ENCODE peak calls at places on chromosomes 3 and 15, in ten cellular contexts. G is ovary, T is SJSA1, K is GM12878, Z is neuronal stem cell, I is stomach, F is RWPE2, Y is SK-N-SH, H is uterus, N is pancreas. B is an unnamed sample.

GRCh38 chr3:189813652-189814245 is 182.6 kb downstream of the TP63 start:
- DNase-seq in K (no peak), I (no peak), Y (no peak), H (no peak), G (no peak), T (no peak), N (no peak), Z (no peak), F (no peak), B (peak; percentile 39)

GRCh38 chr3:134627831-134628230 is 23.0 kb downstream of the KY start:
- DNase-seq in Y (no peak), Z (no peak), T (no peak), G (no peak), K (no peak), N (no peak), I (peak; percentile 27), H (no peak), F (no peak), B (no peak)

GRCh38 chr3:153215971-153216370 is 53.9 kb downstream of the RAP2B start:
- DNase-seq in T (no peak), K (no peak), F (no peak), Y (no peak), N (no peak), I (no peak), Z (no peak), G (no peak), H (no peak), B (no peak)

GRCh38 chr3:46849686-46850467 is 13.4 kb downstream of the MYL3 start:
- DNase-seq in T (no peak), Y (no peak), I (peak; percentile 17), Z (no peak), F (no peak), G (no peak), H (no peak), K (no peak), N (peak; percentile 4), B (no peak)

GRCh38 chr3:632571-633170 is 436.1 kb downstream of the CHL1 start:
- DNase-seq in Z (peak; percentile 77), K (no peak), N (peak; percentile 57), H (peak; percentile 39), Y (peak; percentile 26), I (peak; percentile 37), T (no peak), G (no peak), F (no peak), B (peak; percentile 12)

GRCh38 chr3:174330303-174330702 is 528.8 kb upstream of the NAALADL2 start:
- DNase-seq in G (no peak), Z (no peak), I (no peak), Y (no peak), F (no peak), H (no peak), N (no peak), K (no peak), T (peak; percentile 56), B (no peak)

GRCh38 chr15:53843869-53844569 is 84.6 kb upstream of the WDR72 start:
- DNase-seq in T (no peak), F (no peak), H (no peak), K (no peak), Y (no peak), I (no peak), Z (no peak), G (no peak), N (no peak), B (no peak)

GRCh38 chr3:98980915-98981596 is 79.6 kb upstream of the DCBLD2 start:
- DNase-seq in T (peak; percentile 22), Z (no peak), G (no peak), I (no peak), H (no peak), Y (no peak), F (no peak), N (no peak), K (peak; percentile 79), B (no peak)

GRCh38 chr3:136891934-136892855 is 30.2 kb downstream of the NCK1 start:
- DNase-seq in F (no peak), H (no peak), T (no peak), Y (no peak), G (no peak), Z (no peak), N (no peak), I (no peak), K (no peak), B (no peak)

GRCh38 chr3:79490165-79491028 is 277.4 kb downstream of the ROBO1 start:
- DNase-seq in H (no peak), G (peak; percentile 72), T (no peak), Y (no peak), F (no peak), I (peak; percentile 72), N (peak; percentile 62), Z (peak; percentile 3), K (no peak), B (peak; percentile 55)

GRCh38 chr15:27746556-27746955 is 352.6 kb downstream of the OCA2 start:
- DNase-seq in Z (no peak), G (no peak), F (no peak), Y (no peak), N (no peak), T (no peak), K (no peak), I (no peak), H (no peak), B (no peak)
- H3K27ac ChIP-seq in Z (no peak overlapping the region), G (no peak overlapping the region), F (no peak overlapping the region), Y (no peak overlapping the region), N (no peak overlapping the region), T (no peak overlapping the region), K (no peak overlapping the region), I (no peak overlapping the region), H (no peak overlapping the region), B (no peak overlapping the region)

GRCh38 chr3:113245775-113246174 is 34.4 kb downstream of the BOC start:
- DNase-seq in N (no peak), H (no peak), K (no peak), I (no peak), Z (no peak), T (no peak), G (no peak), F (no peak), Y (no peak), B (no peak)

GRCh38 chr3:113247051-113247450 is 35.7 kb downstream of the BOC start:
- DNase-seq in N (no peak), I (no peak), T (no peak), Y (no peak), K (no peak), H (no peak), F (no peak), Z (no peak), G (no peak), B (no peak)

GRCh38 chr3:113249601-113250000 is 38.2 kb downstream of the BOC start:
- DNase-seq in G (no peak), K (no peak), T (no peak), N (no peak), F (no peak), H (no peak), Z (no peak), I (no peak), Y (no peak), B (no peak)

GRCh38 chr3:113249111-113249510 is 37.8 kb downstream of the BOC start:
- DNase-seq in K (no peak), F (no peak), T (no peak), H (peak; percentile 51), I (no peak), N (no peak), Z (no peak), G (no peak), Y (peak; percentile 60), B (no peak)

DNA sequence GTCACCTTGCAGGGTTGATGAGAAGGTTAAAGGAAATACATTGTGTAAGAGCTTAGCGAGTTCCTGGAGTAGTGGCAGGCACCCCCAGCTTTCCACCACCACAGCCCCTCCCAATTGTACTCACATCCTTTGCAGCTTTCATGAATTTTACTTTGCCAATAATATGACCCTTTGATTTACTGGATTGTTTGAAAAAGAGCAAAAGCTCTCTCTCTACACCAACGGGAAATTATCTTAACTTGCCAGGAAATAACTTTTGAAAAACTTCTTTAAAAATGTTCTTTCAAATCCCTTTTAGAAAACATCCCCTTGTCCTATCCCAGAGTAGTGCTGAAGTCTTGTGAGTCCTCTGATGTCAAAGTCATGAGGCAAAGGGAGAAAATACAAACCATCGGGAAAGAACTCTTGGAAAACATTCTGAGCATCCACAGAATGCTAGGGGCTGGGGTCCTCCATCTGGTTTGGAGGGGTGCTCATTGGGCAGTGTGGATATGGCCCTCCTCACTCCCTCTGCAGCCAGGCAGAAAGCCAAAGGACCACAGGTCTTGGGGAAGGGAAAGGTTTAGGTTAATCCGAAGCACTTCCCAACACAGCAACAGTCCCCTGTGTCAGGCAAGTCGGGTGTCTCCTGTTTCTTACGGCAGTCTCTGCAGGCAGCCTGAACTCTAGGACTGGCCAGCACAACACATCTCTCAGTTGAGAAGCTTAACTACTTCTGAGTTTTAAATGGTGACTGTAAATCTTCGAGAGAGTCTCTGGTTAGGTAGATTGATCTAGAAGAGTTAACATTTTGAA is 36.5 kb downstream of the BOC start:
- DNase-seq in K (no peak), Y (no peak), F (no peak), Z (no peak), N (no peak), H (peak; percentile 68), T (no peak), I (no peak), G (no peak), B (no peak)
- H3K27ac ChIP-seq in K (no peak overlapping the region), Y (peak overlapping the region; percentile 65), F (no peak overlapping the region), Z (no peak overlapping the region), N (peak overlapping the region; percentile 4), H (peak overlapping the region; percentile 93), T (no peak overlapping the region), I (peak overlapping the region; percentile 70), G (peak overlapping the region; percentile 92), B (peak overlapping the region; percentile 59)

GRCh38 chr3:88150771-88151170 is 1.0 kb downstream of the C3orf38 start:
- DNase-seq in I (no peak), Z (no peak), Y (no peak), G (no peak), K (no peak), N (no peak), T (no peak), H (no peak), F (no peak), B (no peak)

GRCh38 chr3:88149516-88150362 is at the start of gene C3orf38:
- DNase-seq in I (peak; percentile 85), T (peak; percentile 91), Z (peak; percentile 83), H (peak; percentile 84), N (peak; percentile 86), K (peak; percentile 64), F (peak; percentile 89), Y (peak; percentile 88), G (peak; percentile 88), B (peak; percentile 84)

GRCh38 chr3:88149146-88149515 is 628 bp upstream of the C3orf38 start:
- DNase-seq in I (no peak), H (no peak), N (no peak), K (no peak), Y (peak; percentile 47), G (no peak), Z (no peak), F (peak; percentile 38), T (no peak), B (no peak)

GRCh38 chr3:88151358-88151757 is 1.6 kb downstream of the C3orf38 start:
- DNase-seq in G (no peak), Y (no peak), F (no peak), K (no peak), T (no peak), I (no peak), N (no peak), H (no peak), Z (no peak), B (no peak)

GRCh38 chr3:88150371-88150770 is 612 bp downstream of the C3orf38 start:
- DNase-seq in Z (no peak), N (no peak), K (no peak), F (no peak), T (no peak), G (no peak), I (no peak), H (no peak), Y (peak; percentile 9), B (no peak)
- H3K27ac ChIP-seq in Z (peak overlapping the region; percentile 94), N (peak overlapping the region; percentile 97), K (peak overlapping the region; percentile 96), F (peak overlapping the region; percentile 86), T (peak overlapping the region; percentile 73), G (peak overlapping the region; percentile 90), I (peak overlapping the region; percentile 95), H (peak overlapping the region; percentile 96), Y (peak overlapping the region; percentile 97), B (peak overlapping the region; percentile 93)

GRCh38 chr3:177905173-177905894 is 630.9 kb upstream of the KCNMB2 start:
- DNase-seq in F (no peak), Z (no peak), I (no peak), K (no peak), T (peak; percentile 63), Y (no peak), G (no peak), H (no peak), N (no peak), B (no peak)
- H3K27ac ChIP-seq in F (peak overlapping the region; percentile 13), Z (no peak overlapping the region), I (peak overlapping the region; percentile 64), K (no peak overlapping the region), T (peak overlapping the region; percentile 85), Y (peak overlapping the region; percentile 92), G (peak overlapping the region; percentile 53), H (peak overlapping the region; percentile 69), N (peak overlapping the region; percentile 48), B (peak overlapping the region; percentile 36)